ENCODE peak calls at places on chromosomes 4 and X, in four cellular contexts. One of them, this sample, is unnamed.

GRCh38 chr4:73817341-73817740 is 19.1 kb upstream of the CXCL6 start:
- DNase-seq in heart left ventricle: no peak
- DNase-seq in cardiac muscle cell: no peak
- DNase-seq in pancreas: no peak
- DNase-seq in this sample: no peak

GRCh38 chrX:45485682-45486081 is 285.0 kb upstream of the DIPK2B start:
- DNase-seq in heart left ventricle: no peak
- DNase-seq in cardiac muscle cell: no peak
- DNase-seq in pancreas: no peak
- DNase-seq in this sample: no peak

GRCh38 chr4:3615386-3616286 is 83.4 kb upstream of the LRPAP1 start:
- DNase-seq in heart left ventricle: no peak
- DNase-seq in cardiac muscle cell: no peak
- DNase-seq in pancreas: peak; percentile 48
- DNase-seq in this sample: no peak

GRCh38 chr4:16794816-16795445 is 103.5 kb downstream of the LDB2 start:
- DNase-seq in heart left ventricle: peak; percentile 56
- DNase-seq in cardiac muscle cell: peak; percentile 69
- DNase-seq in pancreas: no peak
- DNase-seq in this sample: peak; percentile 16

GRCh38 chrX:115017455-115017854 is at the start of gene IL13RA2:
- DNase-seq in heart left ventricle: no peak
- DNase-seq in cardiac muscle cell: no peak
- DNase-seq in pancreas: no peak
- DNase-seq in this sample: no peak

GRCh38 chrX:49264460-49264859 is at the start of gene FOXP3:
- DNase-seq in heart left ventricle: no peak
- DNase-seq in cardiac muscle cell: no peak
- DNase-seq in pancreas: no peak
- DNase-seq in this sample: no peak

GRCh38 chr4:4216668-4217067 is 10.1 kb downstream of the OTOP1 start:
- DNase-seq in heart left ventricle: no peak
- DNase-seq in cardiac muscle cell: no peak
- DNase-seq in pancreas: no peak
- DNase-seq in this sample: no peak

GRCh38 chrX:23373129-23373804 is 38.6 kb downstream of the PTCHD1 start:
- DNase-seq in heart left ventricle: no peak
- DNase-seq in cardiac muscle cell: no peak
- DNase-seq in pancreas: no peak
- DNase-seq in this sample: no peak

GRCh38 chr4:20615492-20616136 is 84.6 kb upstream of the PACRGL start:
- DNase-seq in heart left ventricle: no peak
- DNase-seq in cardiac muscle cell: no peak
- DNase-seq in pancreas: no peak
- DNase-seq in this sample: no peak

GRCh38 chr4:41437264-41437566 is 100.7 kb upstream of the LIMCH1 start:
- DNase-seq in heart left ventricle: no peak
- DNase-seq in cardiac muscle cell: no peak
- DNase-seq in pancreas: no peak
- DNase-seq in this sample: no peak

GRCh38 chrX:151977923-151978322 is 3.4 kb upstream of the GABRE start:
- DNase-seq in heart left ventricle: no peak
- DNase-seq in cardiac muscle cell: no peak
- DNase-seq in pancreas: no peak
- DNase-seq in this sample: no peak

GRCh38 chrX:34275710-34276109 is 143.6 kb upstream of the FAM47A start:
- DNase-seq in heart left ventricle: no peak
- DNase-seq in cardiac muscle cell: peak; percentile 27
- DNase-seq in pancreas: no peak
- DNase-seq in this sample: no peak

GRCh38 chrX:45806410-45807121 is 605.9 kb upstream of the DIPK2B start:
- DNase-seq in heart left ventricle: no peak
- DNase-seq in cardiac muscle cell: peak; percentile 40
- DNase-seq in pancreas: no peak
- DNase-seq in this sample: no peak

GRCh38 chrX:48737940-48738339 is 23.6 kb upstream of the GLOD5 start:
- DNase-seq in heart left ventricle: no peak
- DNase-seq in cardiac muscle cell: no peak
- DNase-seq in pancreas: no peak
- DNase-seq in this sample: no peak

GRCh38 chr4:166318810-166319525 is 445.9 kb downstream of the TLL1 start:
- DNase-seq in heart left ventricle: no peak
- DNase-seq in cardiac muscle cell: no peak
- DNase-seq in pancreas: no peak
- DNase-seq in this sample: no peak

GRCh38 chr4:115334736-115335411 is 221.5 kb upstream of the NDST4 start:
- DNase-seq in heart left ventricle: no peak
- DNase-seq in cardiac muscle cell: no peak
- DNase-seq in pancreas: no peak
- DNase-seq in this sample: no peak

GRCh38 chr4:123621072-123621705 is 224.6 kb downstream of the SPRY1 start:
- DNase-seq in heart left ventricle: no peak
- DNase-seq in cardiac muscle cell: no peak
- DNase-seq in pancreas: no peak
- DNase-seq in this sample: no peak

GRCh38 chr4:139704915-139705485 is 39.4 kb downstream of the MGST2 start:
- DNase-seq in heart left ventricle: no peak
- DNase-seq in cardiac muscle cell: no peak
- DNase-seq in pancreas: no peak
- DNase-seq in this sample: no peak

GRCh38 chrX:68945603-68946228 is 116.9 kb downstream of the EFNB1 start:
- DNase-seq in heart left ventricle: no peak
- DNase-seq in cardiac muscle cell: no peak
- DNase-seq in pancreas: no peak
- DNase-seq in this sample: no peak

GRCh38 chr4:136562842-136563241 is 969.5 kb downstream of the PCDH18 start:
- DNase-seq in heart left ventricle: no peak
- DNase-seq in cardiac muscle cell: no peak
- DNase-seq in pancreas: no peak
- DNase-seq in this sample: no peak

GRCh38 chrX:136205882-136206281 is 45.3 kb downstream of the MAP7D3 start:
- DNase-seq in heart left ventricle: no peak
- DNase-seq in cardiac muscle cell: no peak
- DNase-seq in pancreas: no peak
- DNase-seq in this sample: no peak

GRCh38 chrX:136202889-136203288 is 48.3 kb downstream of the MAP7D3 start:
- DNase-seq in heart left ventricle: no peak
- DNase-seq in cardiac muscle cell: no peak
- DNase-seq in pancreas: no peak
- DNase-seq in this sample: no peak

GRCh38 chrX:136206916-136207315 is 44.3 kb downstream of the MAP7D3 start:
- DNase-seq in heart left ventricle: no peak
- DNase-seq in cardiac muscle cell: no peak
- DNase-seq in pancreas: no peak
- DNase-seq in this sample: no peak

GRCh38 chrX:136203438-136203837 is 47.8 kb downstream of the MAP7D3 start:
- DNase-seq in heart left ventricle: no peak
- DNase-seq in cardiac muscle cell: no peak
- DNase-seq in pancreas: no peak
- DNase-seq in this sample: no peak

GRCh38 chrX:136204571-136204970 is 46.6 kb downstream of the MAP7D3 start:
- DNase-seq in heart left ventricle: peak; percentile 50
- DNase-seq in cardiac muscle cell: no peak
- DNase-seq in pancreas: no peak
- DNase-seq in this sample: no peak
- H3K27ac ChIP-seq in heart left ventricle: peak overlapping the region; percentile 76
- H3K27ac ChIP-seq in cardiac muscle cell: no peak overlapping the region
- H3K27ac ChIP-seq in pancreas: no peak overlapping the region
- H3K27ac ChIP-seq in this sample: no peak overlapping the region

GRCh38 chr4:2478220-2478619 is 9.3 kb downstream of the RNF4 start:
- DNase-seq in heart left ventricle: no peak
- DNase-seq in cardiac muscle cell: no peak
- DNase-seq in pancreas: no peak
- DNase-seq in this sample: no peak
- H3K4me1 ChIP-seq in heart left ventricle: peaks cover 77% of the 10 kb centered on the region
- H3K4me1 ChIP-seq in cardiac muscle cell: peaks cover 5% of the 10 kb centered on the region
- H3K4me1 ChIP-seq in pancreas: peaks cover 32% of the 10 kb centered on the region
- H3K4me1 ChIP-seq in this sample: peaks cover 56% of the 10 kb centered on the region

DNA sequence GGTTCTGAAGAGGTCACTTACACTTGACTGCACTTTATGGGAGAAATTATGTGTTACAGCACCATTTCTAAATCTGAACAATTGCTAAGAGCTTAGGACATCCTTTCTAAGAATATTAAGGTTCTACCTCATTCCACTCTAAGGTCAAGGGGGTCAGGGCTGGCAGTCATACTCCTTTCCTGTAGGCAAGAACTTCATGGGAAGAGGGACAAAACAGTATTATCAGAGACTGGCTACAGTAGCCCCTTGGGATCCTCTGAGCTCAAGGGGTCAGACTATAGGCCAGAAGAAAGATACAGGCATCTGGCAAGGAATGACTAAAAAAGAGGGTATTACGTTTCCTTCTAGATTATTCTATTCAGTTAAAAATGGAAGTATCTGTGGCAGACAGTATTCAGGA is 115.1 kb downstream of the RASL11B start:
- DNase-seq in heart left ventricle: no peak
- DNase-seq in cardiac muscle cell: no peak
- DNase-seq in pancreas: no peak
- DNase-seq in this sample: no peak
- H3K27ac ChIP-seq in heart left ventricle: no peak overlapping the region
- H3K27ac ChIP-seq in cardiac muscle cell: no peak overlapping the region
- H3K27ac ChIP-seq in pancreas: no peak overlapping the region
- H3K27ac ChIP-seq in this sample: no peak overlapping the region

GRCh38 chrX:1596676-1597344 is 5.4 kb downstream of the AKAP17A start:
- DNase-seq in heart left ventricle: no peak
- DNase-seq in cardiac muscle cell: no peak
- DNase-seq in pancreas: no peak
- DNase-seq in this sample: no peak
- H3K4me1 ChIP-seq in heart left ventricle: peaks cover 10% of the 10 kb centered on the region
- H3K4me1 ChIP-seq in cardiac muscle cell: peaks cover 7% of the 10 kb centered on the region
- H3K4me1 ChIP-seq in pancreas: no peaks in the 10 kb centered on the region
- H3K4me1 ChIP-seq in this sample: peaks cover 7% of the 10 kb centered on the region

GRCh38 chr4:10096201-10096975 is 20.2 kb downstream of the WDR1 start:
- DNase-seq in heart left ventricle: peak; percentile 84
- DNase-seq in cardiac muscle cell: no peak
- DNase-seq in pancreas: peak; percentile 22
- DNase-seq in this sample: peak; percentile 69

GRCh38 chr4:10093273-10093621 is 23.4 kb downstream of the WDR1 start:
- DNase-seq in heart left ventricle: no peak
- DNase-seq in cardiac muscle cell: no peak
- DNase-seq in pancreas: peak; percentile 62
- DNase-seq in this sample: no peak

GRCh38 chr4:10095296-10095991 is 21.2 kb downstream of the WDR1 start:
- DNase-seq in heart left ventricle: peak; percentile 31
- DNase-seq in cardiac muscle cell: no peak
- DNase-seq in pancreas: peak; percentile 63
- DNase-seq in this sample: peak; percentile 47

GRCh38 chr4:10093801-10094552 is 22.6 kb downstream of the WDR1 start:
- DNase-seq in heart left ventricle: peak; percentile 69
- DNase-seq in cardiac muscle cell: peak; percentile 80
- DNase-seq in pancreas: peak; percentile 24
- DNase-seq in this sample: no peak

DNA sequence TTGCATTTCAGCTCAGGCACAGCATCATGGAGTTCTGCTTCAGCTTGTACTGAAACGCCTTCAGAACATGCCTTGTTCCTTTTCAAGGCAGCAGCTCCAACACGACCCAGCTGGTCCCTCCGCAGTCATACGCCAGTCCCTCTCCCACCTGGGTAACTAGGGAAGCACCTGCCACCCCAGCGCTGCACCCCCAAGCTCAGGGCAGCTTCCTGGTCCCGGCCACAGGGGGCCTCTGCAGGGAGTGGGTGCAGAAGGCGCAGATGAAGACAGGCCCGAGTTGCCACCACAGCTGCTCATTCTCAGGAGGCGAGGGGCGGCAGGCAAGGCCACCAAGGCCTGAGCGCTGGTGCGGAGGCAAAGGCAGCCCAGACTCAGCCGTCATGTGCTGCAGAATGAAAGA is 21.8 kb downstream of the WDR1 start:
- DNase-seq in heart left ventricle: peak; percentile 25
- DNase-seq in cardiac muscle cell: no peak
- DNase-seq in pancreas: peak; percentile 58
- DNase-seq in this sample: no peak
- H3K27ac ChIP-seq in heart left ventricle: no peak overlapping the region
- H3K27ac ChIP-seq in cardiac muscle cell: peak overlapping the region; percentile 97
- H3K27ac ChIP-seq in pancreas: no peak overlapping the region
- H3K27ac ChIP-seq in this sample: peak overlapping the region; percentile 67

GRCh38 chr4:158798062-158798461 is 29.2 kb downstream of the FNIP2 start:
- DNase-seq in heart left ventricle: no peak
- DNase-seq in cardiac muscle cell: no peak
- DNase-seq in pancreas: no peak
- DNase-seq in this sample: no peak

GRCh38 chr4:158799013-158799770 is 30.4 kb downstream of the FNIP2 start:
- DNase-seq in heart left ventricle: no peak
- DNase-seq in cardiac muscle cell: no peak
- DNase-seq in pancreas: no peak
- DNase-seq in this sample: no peak

GRCh38 chr4:158801677-158802076 is 32.9 kb downstream of the FNIP2 start:
- DNase-seq in heart left ventricle: no peak
- DNase-seq in cardiac muscle cell: no peak
- DNase-seq in pancreas: no peak
- DNase-seq in this sample: no peak

GRCh38 chr4:158801066-158801465 is 32.2 kb downstream of the FNIP2 start:
- DNase-seq in heart left ventricle: peak; percentile 60
- DNase-seq in cardiac muscle cell: no peak
- DNase-seq in pancreas: no peak
- DNase-seq in this sample: no peak

DNA sequence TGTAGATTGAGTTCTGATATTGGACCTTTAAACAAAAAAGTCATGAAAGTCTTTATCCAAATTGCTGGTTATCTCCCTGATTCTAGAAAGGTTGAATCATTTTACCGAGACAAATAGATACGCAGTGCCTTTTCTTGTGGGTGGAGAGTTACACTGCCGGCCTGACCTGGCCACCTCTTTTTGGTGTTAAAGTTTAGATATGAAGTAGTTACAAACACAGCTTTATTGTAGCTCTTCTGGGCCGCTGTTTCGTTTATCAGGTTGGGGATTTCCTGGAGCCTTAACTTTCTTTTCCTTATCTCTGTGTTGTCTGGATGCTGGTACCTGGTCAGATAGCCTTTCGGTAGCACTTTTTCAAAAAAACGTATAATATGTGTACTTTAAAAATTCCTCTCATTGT is 31.0 kb downstream of the FNIP2 start:
- DNase-seq in heart left ventricle: no peak
- DNase-seq in cardiac muscle cell: no peak
- DNase-seq in pancreas: no peak
- DNase-seq in this sample: no peak
- H3K4me1 ChIP-seq in heart left ventricle: peaks cover 41% of the 10 kb centered on the region
- H3K4me1 ChIP-seq in cardiac muscle cell: peaks cover 35% of the 10 kb centered on the region
- H3K4me1 ChIP-seq in pancreas: peaks cover 6% of the 10 kb centered on the region
- H3K4me1 ChIP-seq in this sample: no peaks in the 10 kb centered on the region

GRCh38 chrX:10135561-10136399 is 21.0 kb upstream of the CLCN4 start:
- DNase-seq in heart left ventricle: no peak
- DNase-seq in cardiac muscle cell: no peak
- DNase-seq in pancreas: no peak
- DNase-seq in this sample: no peak
- H3K27ac ChIP-seq in heart left ventricle: no peak overlapping the region
- H3K27ac ChIP-seq in cardiac muscle cell: no peak overlapping the region
- H3K27ac ChIP-seq in pancreas: no peak overlapping the region
- H3K27ac ChIP-seq in this sample: no peak overlapping the region

GRCh38 chr4:105651879-105652640 is 56.4 kb downstream of the INTS12 start:
- DNase-seq in heart left ventricle: no peak
- DNase-seq in cardiac muscle cell: no peak
- DNase-seq in pancreas: no peak
- DNase-seq in this sample: no peak
- H3K4me1 ChIP-seq in heart left ventricle: no peaks in the 10 kb centered on the region
- H3K4me1 ChIP-seq in cardiac muscle cell: no peaks in the 10 kb centered on the region
- H3K4me1 ChIP-seq in pancreas: no peaks in the 10 kb centered on the region
- H3K4me1 ChIP-seq in this sample: no peaks in the 10 kb centered on the region